ENCODE peak calls at places on chromosomes 5 and 9, in four cellular contexts. H is IMR-90, J is mesendoderm, C is H1. O is an unnamed sample.

GRCh38 chr5:72159501-72159911 is 52.2 kb downstream of the MAP1B start:
- DNase-seq in H (peak), C (no peak), J (no peak), O (no peak)

GRCh38 chr9:131481441-131482342 is 21.0 kb upstream of the POMT1 start:
- DNase-seq in C (no peak), H (no peak), J (no peak), O (no peak)

GRCh38 chr5:125056641-125057345 is 310.4 kb upstream of the ZNF608 start:
- DNase-seq in J (no peak), C (no peak), H (no peak), O (no peak)

GRCh38 chr5:143506881-143507552 is 103.5 kb upstream of the NR3C1 start:
- DNase-seq in J (no peak), C (no peak), H (peak), O (no peak)

GRCh38 chr5:80967500-80968181 is 7.5 kb downstream of the RASGRF2 start:
- DNase-seq in J (no peak), H (peak), C (no peak), O (no peak)

GRCh38 chr5:79157289-79157688 is 45.7 kb downstream of the BHMT start:
- DNase-seq in H (no peak), C (no peak), J (no peak), O (no peak)

GRCh38 chr5:66653380-66653779 is 57.2 kb downstream of the MAST4 start:
- DNase-seq in J (peak), C (no peak), H (peak), O (no peak)

GRCh38 chr9:80222466-80223169 is 650.9 kb downstream of the TLE4 start:
- DNase-seq in H (no peak), J (no peak), C (no peak), O (no peak)

GRCh38 chr5:81156732-81157131 is 76.4 kb upstream of the CKMT2 start:
- DNase-seq in C (no peak), J (no peak), H (no peak), O (no peak)

GRCh38 chr9:19379697-19380046 is 364 bp downstream of the RPS6 start:
- DNase-seq in H (peak), J (no peak), C (no peak), O (no peak)

GRCh38 chr9:8762676-8763075 is 963.1 kb upstream of the DMAC1 start:
- DNase-seq in H (no peak), J (peak), C (no peak), O (peak)

GRCh38 chr9:76943071-76943470 is 37.2 kb upstream of the PRUNE2 start:
- DNase-seq in C (no peak), J (no peak), H (no peak), O (no peak)

GRCh38 chr5:131377785-131378325 is 114.0 kb downstream of the CDC42SE2 start:
- DNase-seq in C (no peak), J (no peak), H (peak), O (no peak)

GRCh38 chr5:58085800-58086199 is 374.1 kb downstream of the PLK2 start:
- DNase-seq in C (no peak), J (no peak), H (peak), O (no peak)

GRCh38 chr9:86516564-86516963 is 162.4 kb upstream of the TUT7 start:
- DNase-seq in C (no peak), H (no peak), J (no peak), O (peak)

GRCh38 chr9:13928988-13929387 is 385.0 kb downstream of the NFIB start:
- DNase-seq in J (no peak), C (no peak), H (no peak), O (no peak)

GRCh38 chr5:56251918-56252553 is 18.9 kb upstream of the ANKRD55 start:
- DNase-seq in C (no peak), H (no peak), J (no peak), O (no peak)

GRCh38 chr5:156314416-156314815 is 12.5 kb upstream of the SGCD start:
- DNase-seq in C (no peak), J (no peak), H (no peak), O (no peak)

GRCh38 chr9:108205276-108205675 is 650.5 kb downstream of the ACTL7B start:
- DNase-seq in J (no peak), H (no peak), C (no peak), O (no peak)

GRCh38 chr5:17732351-17732923 is 98.2 kb downstream of the TAF11L14 start:
- DNase-seq in H (no peak), C (no peak), J (no peak), O (no peak)

GRCh38 chr9:127869310-127870152 is 7.9 kb downstream of the AK1 start:
- DNase-seq in J (peak), H (peak), C (peak), O (peak)

GRCh38 chr5:17400724-17401508 is 97.1 kb upstream of the TAF11L2 start:
- DNase-seq in C (peak), H (no peak), J (peak), O (peak)

GRCh38 chr5:176350416-176350815 is 11.1 kb downstream of the KIAA1191 start:
- DNase-seq in C (no peak), H (no peak), J (no peak), O (no peak)

GRCh38 chr5:107646418-107646817 is 24.3 kb downstream of the EFNA5 start:
- DNase-seq in J (no peak), H (no peak), C (no peak), O (no peak)

GRCh38 chr9:99385814-99386279 is 163.8 kb downstream of the SEC61B start:
- DNase-seq in J (no peak), H (peak), C (no peak), O (no peak)

GRCh38 chr5:120535900-120536299 is 71.8 kb downstream of the PRR16 start:
- DNase-seq in C (no peak), H (peak), J (no peak), O (no peak)

GRCh38 chr9:133953976-133954709 is 38.0 kb downstream of the VAV2 start:
- DNase-seq in C (no peak), H (no peak), J (no peak), O (no peak)
- H3K23ac ChIP-seq in C (no peak), H (no peak), J (no peak), O (no peak)

GRCh38 chr5:167167191-167167590 is 1124.3 kb upstream of the WWC1 start:
- DNase-seq in J (no peak), C (no peak), H (no peak), O (no peak)

GRCh38 chr5:167171056-167171455 is 1120.4 kb upstream of the WWC1 start:
- DNase-seq in C (no peak), J (no peak), H (no peak), O (no peak)

DNA sequence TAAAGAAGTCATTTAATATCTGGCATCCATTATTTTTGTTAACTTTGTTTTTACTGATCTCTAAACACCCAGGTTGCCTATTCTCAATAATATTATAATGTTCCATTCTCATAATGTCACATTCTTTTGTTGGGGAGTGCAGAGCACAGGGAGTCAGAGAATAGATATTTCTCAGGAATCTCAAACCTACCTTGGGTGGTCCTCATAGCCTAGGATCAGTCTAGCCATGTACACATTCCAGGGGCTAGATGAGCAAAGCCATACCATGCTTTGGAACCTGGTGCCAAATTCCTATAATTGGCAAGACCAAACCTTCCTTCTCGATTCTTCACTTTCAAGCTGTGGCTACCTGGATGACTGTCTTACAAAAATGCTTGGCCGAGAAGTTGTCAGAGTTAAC is 1124.7 kb upstream of the WWC1 start:
- DNase-seq in C (no peak), J (no peak), H (no peak), O (no peak)
- H4K8ac ChIP-seq in C (no peak), J (no peak), H (no peak), O (no peak)

DNA sequence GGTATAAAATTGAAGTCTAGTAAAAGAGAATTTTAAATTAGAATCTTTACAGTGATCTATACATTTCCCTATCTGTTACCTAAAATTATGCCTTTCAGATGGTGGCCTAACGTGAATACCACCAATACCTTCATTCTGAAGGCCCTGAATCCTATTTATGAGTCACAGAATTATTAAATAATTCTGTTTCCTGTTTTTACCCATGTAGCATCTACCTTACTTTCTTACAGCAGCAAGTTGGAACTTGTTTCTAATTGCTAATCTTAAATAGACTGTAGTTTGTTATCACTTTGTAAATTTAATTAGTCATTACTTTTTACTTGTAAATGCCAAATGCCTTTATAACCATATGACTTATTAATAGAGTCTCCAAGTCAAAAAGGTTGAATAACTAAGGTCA is 135.0 kb downstream of the PDE4D start:
- DNase-seq in H (no peak), J (no peak), C (no peak), O (no peak)
- H4K5ac ChIP-seq in H (no peak), J (no peak), C (no peak), O (no peak)

GRCh38 chr9:136547508-136548215 is 1.8 kb upstream of the NOTCH1 start:
- DNase-seq in J (no peak), H (no peak), C (no peak), O (no peak)
- H3K23ac ChIP-seq in J (no peak), H (no peak), C (no peak), O (no peak)

GRCh38 chr5:138527170-138527569 is 15.9 kb downstream of the ETF1 start:
- DNase-seq in H (no peak), J (no peak), C (no peak), O (no peak)

GRCh38 chr5:138528744-138529469 is 14.1 kb downstream of the ETF1 start:
- DNase-seq in J (no peak), H (no peak), C (no peak), O (no peak)

GRCh38 chr5:138528208-138528607 is 14.8 kb downstream of the ETF1 start:
- DNase-seq in J (peak), C (no peak), H (peak), O (no peak)

GRCh38 chr5:138533973-138534941 is 8.8 kb downstream of the ETF1 start:
- DNase-seq in J (no peak), C (no peak), H (no peak), O (no peak)

GRCh38 chr5:138529812-138530211 is 13.2 kb downstream of the ETF1 start:
- DNase-seq in J (no peak), C (no peak), H (no peak), O (no peak)
- H4K8ac ChIP-seq in J (no peak), C (no peak), H (no peak), O (no peak)